ENCODE peak calls at places on chromosomes 7 and 10, in six cellular contexts. B is PC-9, R is astrocyte, A is HCT116, W is BJ, O is pancreas. N is an unnamed sample. For H3K36me3, the result is how much of the 10 kb centered on the place peaks cover.

GRCh38 chr7:19772858-19773337 is 519 bp downstream of the TMEM196 start:
- DNase-seq in B (no peak), R (peak), A (no peak), W (no peak), O (no peak), N (no peak)

GRCh38 chr7:7992502-7992901 is 23.9 kb downstream of the GLCCI1 start:
- DNase-seq in B (no peak), R (no peak), A (no peak), W (no peak), O (no peak), N (no peak)

GRCh38 chr7:85734823-85735222 is 548.0 kb upstream of the SEMA3D start:
- DNase-seq in B (no peak), R (no peak), A (no peak), W (no peak), O (peak), N (no peak)

GRCh38 chr7:149527414-149527813 is 29.8 kb upstream of the ZNF746 start:
- DNase-seq in B (no peak), R (no peak), A (no peak), W (no peak), O (no peak), N (no peak)

GRCh38 chr10:125128397-125129075 is 31.8 kb downstream of the CTBP2 start:
- DNase-seq in B (no peak), R (no peak), A (no peak), W (no peak), O (no peak), N (no peak)

GRCh38 chr10:70843776-70844489 is 28.2 kb downstream of the SGPL1 start:
- DNase-seq in B (no peak), R (no peak), A (no peak), W (no peak), O (no peak), N (no peak)

GRCh38 chr10:106795619-106796018 is 368.9 kb downstream of the SORCS1 start:
- DNase-seq in B (no peak), R (no peak), A (no peak), W (no peak), O (no peak), N (no peak)

GRCh38 chr7:73986158-73986631 is 41.8 kb upstream of the ELN start:
- DNase-seq in B (no peak), R (no peak), A (no peak), W (no peak), O (no peak), N (no peak)

GRCh38 chr10:92750788-92751533 is 61.2 kb downstream of the HHEX start:
- DNase-seq in B (no peak), R (no peak), A (no peak), W (peak), O (no peak), N (no peak)

GRCh38 chr10:29926649-29927048 is 132.7 kb downstream of the JCAD start:
- DNase-seq in B (no peak), R (peak), A (no peak), W (no peak), O (no peak), N (no peak)

GRCh38 chr7:144820557-144820956 is 15.3 kb downstream of the TPK1 start:
- DNase-seq in B (no peak), R (no peak), A (no peak), W (no peak), O (no peak), N (peak)

GRCh38 chr10:126684171-126684745 is 13.8 kb upstream of the C10orf90 start:
- DNase-seq in B (no peak), R (peak), A (no peak), W (no peak), O (no peak), N (no peak)

GRCh38 chr10:114261116-114261515 is 22.1 kb downstream of the VWA2 start:
- DNase-seq in B (no peak), R (peak), A (no peak), W (peak), O (no peak), N (no peak)

GRCh38 chr10:16640153-16640552 is 118.5 kb upstream of the C1QL3 start:
- DNase-seq in B (no peak), R (no peak), A (no peak), W (no peak), O (no peak), N (no peak)

GRCh38 chr7:137592232-137592896 is 248.8 kb upstream of the PTN start:
- DNase-seq in B (peak), R (peak), A (peak), W (peak), O (no peak), N (no peak)

GRCh38 chr10:34721201-34721840 is 93.8 kb downstream of the PARD3 start:
- DNase-seq in B (peak), R (peak), A (no peak), W (no peak), O (no peak), N (no peak)

GRCh38 chr10:35271086-35271834 is 65.0 kb upstream of the CCNY start:
- DNase-seq in B (no peak), R (peak), A (no peak), W (no peak), O (no peak), N (no peak)

GRCh38 chr7:31109751-31110150 is 57.6 kb downstream of the ADCYAP1R1 start:
- DNase-seq in B (no peak), R (no peak), A (no peak), W (no peak), O (no peak), N (no peak)

GRCh38 chr7:103637080-103637479 is 191.1 kb upstream of the SLC26A5 start:
- DNase-seq in B (no peak), R (peak), A (no peak), W (peak), O (no peak), N (no peak)

GRCh38 chr10:51960494-51960895 is 261.1 kb upstream of the CSTF2T start:
- DNase-seq in B (no peak), R (peak), A (peak), W (peak), O (no peak), N (peak)

GRCh38 chr7:98084631-98085030 is 22.0 kb upstream of the LMTK2 start:
- DNase-seq in B (no peak), R (no peak), A (no peak), W (no peak), O (no peak), N (no peak)

GRCh38 chr10:66982792-66983481 is 57.1 kb downstream of the LRRTM3 start:
- DNase-seq in B (no peak), R (no peak), A (no peak), W (no peak), O (no peak), N (no peak)

GRCh38 chr7:80088705-80089104 is 45.9 kb upstream of the GNAI1 start:
- DNase-seq in B (no peak), R (peak), A (no peak), W (no peak), O (no peak), N (no peak)

GRCh38 chr7:9761224-9761623 is 1212.4 kb upstream of the PHF14 start:
- DNase-seq in B (no peak), R (no peak), A (no peak), W (no peak), O (no peak), N (no peak)

GRCh38 chr10:92813979-92814378 is 34.3 kb upstream of the EXOC6 start:
- DNase-seq in B (no peak), R (no peak), A (no peak), W (no peak), O (no peak), N (no peak)

GRCh38 chr10:126384269-126384873 is 3.9 kb downstream of the ADAM12 start:
- DNase-seq in B (no peak), R (peak), A (no peak), W (peak), O (no peak), N (no peak)

GRCh38 chr7:91866599-91867148 is 13.8 kb downstream of the MTERF1 start:
- DNase-seq in B (no peak), R (no peak), A (no peak), W (no peak), O (no peak), N (no peak)

GRCh38 chr7:96855691-96856090 is 146.0 kb upstream of the SEM1 start:
- DNase-seq in B (no peak), R (no peak), A (no peak), W (no peak), O (no peak), N (no peak)

GRCh38 chr7:78195281-78195680 is 396.7 kb downstream of the PHTF2 start:
- DNase-seq in B (no peak), R (no peak), A (no peak), W (no peak), O (no peak), N (no peak)

GRCh38 chr10:17981766-17982380 is 30.2 kb downstream of the SLC39A12 start:
- DNase-seq in B (peak), R (peak), A (peak), W (peak), O (no peak), N (no peak)

GRCh38 chr7:155461631-155462030 is 3.7 kb downstream of the EN2 start:
- DNase-seq in B (no peak), R (no peak), A (no peak), W (no peak), O (no peak), N (no peak)

GRCh38 chr10:62511656-62512055 is 137.5 kb downstream of the ZNF365 start:
- DNase-seq in B (no peak), R (no peak), A (no peak), W (no peak), O (no peak), N (no peak)

GRCh38 chr7:76396039-76396732 is 13.3 kb downstream of the SSC4D start:
- DNase-seq in B (no peak), R (no peak), A (no peak), W (no peak), O (no peak), N (no peak)

GRCh38 chr7:151137841-151138540 is 29.5 kb downstream of the GBX1 start:
- DNase-seq in B (no peak), R (no peak), A (no peak), W (no peak), O (peak), N (no peak)

GRCh38 chr10:119205926-119206602 is 1.3 kb upstream of the GRK5 start:
- DNase-seq in B (no peak), R (no peak), A (no peak), W (no peak), O (peak), N (no peak)

GRCh38 chr10:80924063-80924952 is 386.6 kb downstream of the SH2D4B start:
- DNase-seq in B (peak), R (peak), A (peak), W (no peak), O (peak), N (no peak)

GRCh38 chr10:124736491-124737136 is 7.6 kb downstream of the FAM53B start:
- DNase-seq in B (peak), R (peak), A (no peak), W (no peak), O (peak), N (no peak)

GRCh38 chr10:21002097-21002878 is 105.2 kb upstream of the NEBL start:
- DNase-seq in B (no peak), R (peak), A (no peak), W (no peak), O (no peak), N (no peak)

GRCh38 chr7:96188623-96188991 is 133.3 kb downstream of the SLC25A13 start:
- DNase-seq in B (no peak), R (peak), A (no peak), W (no peak), O (no peak), N (no peak)

GRCh38 chr7:158759749-158760444 is 55.3 kb upstream of the NCAPG2 start:
- DNase-seq in B (no peak), R (no peak), A (no peak), W (no peak), O (no peak), N (no peak)

GRCh38 chr7:158758563-158759244 is 54.1 kb upstream of the NCAPG2 start:
- DNase-seq in B (no peak), R (no peak), A (no peak), W (no peak), O (no peak), N (no peak)

GRCh38 chr7:158760936-158761335 is 56.3 kb upstream of the NCAPG2 start:
- DNase-seq in B (no peak), R (no peak), A (no peak), W (no peak), O (no peak), N (no peak)

GRCh38 chr7:158760445-158760764 is 55.8 kb upstream of the NCAPG2 start:
- DNase-seq in B (no peak), R (no peak), A (no peak), W (no peak), O (no peak), N (no peak)

DNA sequence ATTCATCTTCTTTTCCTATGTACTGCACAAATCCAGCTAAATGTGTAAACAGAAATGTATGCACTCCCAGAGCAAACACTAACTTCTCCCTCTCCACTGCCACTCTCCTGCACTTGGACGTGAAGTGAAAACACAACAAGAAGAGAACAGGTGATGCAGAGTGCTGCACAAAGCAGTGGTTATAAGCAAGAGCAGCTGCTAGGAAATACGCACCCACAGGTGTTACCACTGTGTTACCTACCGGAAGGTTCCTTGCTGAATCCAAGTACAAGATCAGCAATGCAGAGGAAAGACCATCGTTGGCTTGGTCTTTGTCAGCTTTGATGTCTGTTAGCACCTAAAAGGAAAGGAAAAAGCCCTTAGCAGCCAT is 54.6 kb upstream of the NCAPG2 start:
- DNase-seq in B (no peak), R (no peak), A (no peak), W (no peak), O (no peak), N (no peak)
- H3K36me3 ChIP-seq in B (half or more), R (under half), A (under half), W (under half), O (under half), N (half or more)

GRCh38 chr7:2109936-2110585 is 122.7 kb downstream of the MAD1L1 start:
- DNase-seq in B (peak), R (peak), A (peak), W (peak), O (no peak), N (no peak)
- H3K4me3 ChIP-seq in B (no peak), R (no peak), A (peak), W (no peak), O (no peak), N (no peak)

DNA sequence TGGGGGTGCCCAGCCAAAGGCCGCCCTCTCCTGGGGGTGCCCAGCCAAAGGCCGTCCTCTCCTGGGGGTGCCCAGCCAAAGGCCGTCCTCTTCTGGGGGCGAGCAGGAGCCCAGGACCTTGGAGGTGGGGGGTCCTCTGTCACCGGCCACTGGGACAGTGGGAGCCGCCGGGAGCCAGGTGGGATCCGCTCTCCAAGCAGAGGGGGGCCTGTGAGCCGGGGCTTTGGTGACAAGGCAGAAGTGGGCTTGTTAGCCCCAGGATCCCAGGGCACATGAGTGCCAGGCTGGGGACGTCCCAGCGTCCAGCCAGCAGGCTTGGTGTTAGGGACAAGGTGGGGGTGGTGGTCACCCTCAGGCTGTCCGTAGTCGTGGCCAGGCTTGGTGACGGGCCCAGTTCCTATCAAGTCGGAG is 29.4 kb upstream of the UTF1 start:
- DNase-seq in B (no peak), R (no peak), A (no peak), W (no peak), O (no peak), N (no peak)
- H3K36me3 ChIP-seq in B (under half), R (under half), A (under half), W (under half), O (under half), N (under half)

GRCh38 chr10:103277713-103278299 is 868 bp downstream of the INA start:
- DNase-seq in B (no peak), R (no peak), A (no peak), W (no peak), O (no peak), N (no peak)

GRCh38 chr10:103280505-103280904 is 3.6 kb downstream of the INA start:
- DNase-seq in B (no peak), R (no peak), A (no peak), W (no peak), O (no peak), N (no peak)

GRCh38 chr10:103278424-103278823 is 1.5 kb downstream of the INA start:
- DNase-seq in B (no peak), R (no peak), A (no peak), W (no peak), O (no peak), N (no peak)

GRCh38 chr10:103276941-103277712 is at the start of gene INA:
- DNase-seq in B (peak), R (peak), A (no peak), W (no peak), O (no peak), N (no peak)

GRCh38 chr10:103278862-103279298 is 1.9 kb downstream of the INA start:
- DNase-seq in B (peak), R (peak), A (no peak), W (no peak), O (no peak), N (peak)
- H3K4me3 ChIP-seq in B (peak), R (no peak), A (no peak), W (no peak), O (no peak), N (no peak)

GRCh38 chr10:60086862-60087261 is 180.5 kb upstream of the CCDC6 start:
- DNase-seq in B (no peak), R (no peak), A (no peak), W (no peak), O (no peak), N (no peak)
- H3K36me3 ChIP-seq in B (under half), R (under half), A (under half), W (under half), O (under half), N (under half)

N was measured in CD4-positive, alpha-beta memory T cell.